ENCODE peak calls at places on chromosome 9, in six cellular contexts. Z, F, L, T, Y and P are unnamed samples.

GRCh38 chr9:125942111-125942510 is 194.9 kb downstream of the PBX3 start:
- DNase-seq in T (no peak), L (no peak), F (peak; percentile 8), Y (no peak), Z (no peak), P (no peak)

GRCh38 chr9:69195019-69195418 is 20.9 kb downstream of the TJP2 start:
- DNase-seq in F (no peak), Z (no peak), Y (no peak), T (no peak), L (no peak), P (no peak)

GRCh38 chr9:86707932-86708510 is 239.3 kb downstream of the GAS1 start:
- DNase-seq in F (no peak), Y (no peak), Z (no peak), T (no peak), L (no peak), P (no peak)

GRCh38 chr9:105242062-105242461 is 2.4 kb upstream of the SLC44A1 start:
- DNase-seq in Z (no peak), F (no peak), T (no peak), L (no peak), Y (no peak), P (no peak)

GRCh38 chr9:89143266-89143665 is 35.4 kb downstream of the SHC3 start:
- DNase-seq in L (no peak), Y (peak; percentile 38), Z (no peak), T (no peak), F (no peak), P (no peak)

GRCh38 chr9:91047993-91048607 is 246.5 kb downstream of the SYK start:
- DNase-seq in T (no peak), F (peak; percentile 89), Y (no peak), Z (no peak), L (no peak), P (peak; percentile 90)

GRCh38 chr9:98736216-98736615 is 27.5 kb upstream of the GABBR2 start:
- DNase-seq in F (no peak), Z (no peak), Y (no peak), L (no peak), T (no peak), P (no peak)

GRCh38 chr9:89606567-89607311 is 1.9 kb downstream of the GADD45G start:
- DNase-seq in L (peak; percentile 83), Y (peak; percentile 76), F (peak; percentile 16), T (no peak), Z (peak; percentile 74), P (no peak)

GRCh38 chr9:536597-537511 is 304.6 kb upstream of the DMRT1 start:
- DNase-seq in F (no peak), T (no peak), Z (no peak), L (no peak), Y (no peak), P (no peak)
- H3K4me3 ChIP-seq in F (no peak overlapping the region), T (no peak overlapping the region), Z (no peak overlapping the region), L (no peak overlapping the region), Y (no peak overlapping the region), P (no peak overlapping the region)

DNA sequence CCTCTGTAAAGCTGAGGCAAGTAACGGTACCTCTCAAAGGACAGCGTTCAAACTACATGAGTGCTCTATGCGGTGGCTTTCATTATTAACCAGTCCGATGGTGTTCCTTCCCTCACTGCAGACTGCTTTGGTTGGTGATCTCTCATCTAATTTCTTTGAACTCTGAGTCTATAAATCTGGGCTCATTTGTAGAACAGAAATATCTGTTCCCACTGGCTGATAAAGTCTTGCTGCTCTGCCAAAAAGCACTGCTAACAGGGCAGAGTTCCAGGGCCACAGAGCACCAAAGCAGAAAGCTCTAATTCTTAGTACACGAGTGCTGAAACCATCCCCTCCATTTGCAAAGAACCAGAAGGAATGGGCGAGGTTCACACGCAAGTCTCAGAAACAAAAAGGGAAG is 81.9 kb downstream of the MED27 start:
- DNase-seq in F (no peak), Z (no peak), Y (no peak), T (no peak), L (no peak), P (no peak)
- H3K4me3 ChIP-seq in F (no peak overlapping the region), Z (no peak overlapping the region), Y (no peak overlapping the region), T (no peak overlapping the region), L (no peak overlapping the region), P (no peak overlapping the region)

DNA sequence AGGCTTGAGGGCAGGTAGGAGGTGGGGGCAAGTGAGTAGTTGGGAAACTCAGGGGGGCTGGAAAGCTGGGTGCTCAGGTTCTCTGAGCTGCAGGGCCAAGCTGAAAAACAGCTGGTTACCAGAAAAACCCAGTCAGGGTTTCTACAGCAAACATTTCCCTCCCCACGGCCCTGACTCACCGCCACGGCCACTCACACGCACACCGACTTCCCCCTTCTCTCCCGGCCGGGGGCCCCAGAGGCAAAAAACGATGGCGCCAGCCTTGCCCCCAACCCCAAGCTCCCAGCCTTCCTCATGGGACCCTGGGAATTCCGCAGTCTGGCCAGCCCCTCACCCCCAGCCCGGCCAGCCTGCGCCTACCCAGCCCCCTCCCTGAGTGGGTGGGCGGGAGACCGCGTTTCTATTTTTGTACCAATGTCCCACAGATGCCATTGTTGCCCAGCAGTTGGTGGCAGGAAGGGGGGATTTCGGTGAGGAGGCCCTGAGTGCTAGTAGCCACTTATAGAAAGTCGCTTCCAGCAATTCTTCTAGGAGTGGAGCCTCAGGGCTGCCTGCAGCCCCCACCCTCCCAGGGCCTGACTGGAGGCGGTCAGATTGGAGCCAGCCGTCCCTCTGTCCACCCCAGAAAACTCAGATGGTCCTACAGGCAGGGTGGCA is 18.4 kb downstream of the ENG start:
- DNase-seq in T (no peak), F (peak; percentile 82), Z (peak; percentile 80), L (no peak), Y (no peak), P (peak; percentile 82)
- H3K4me3 ChIP-seq in T (no peak overlapping the region), F (no peak overlapping the region), Z (peak overlapping the region; percentile 16), L (peak overlapping the region; percentile 39), Y (no peak overlapping the region), P (peak overlapping the region; percentile 40)

DNA sequence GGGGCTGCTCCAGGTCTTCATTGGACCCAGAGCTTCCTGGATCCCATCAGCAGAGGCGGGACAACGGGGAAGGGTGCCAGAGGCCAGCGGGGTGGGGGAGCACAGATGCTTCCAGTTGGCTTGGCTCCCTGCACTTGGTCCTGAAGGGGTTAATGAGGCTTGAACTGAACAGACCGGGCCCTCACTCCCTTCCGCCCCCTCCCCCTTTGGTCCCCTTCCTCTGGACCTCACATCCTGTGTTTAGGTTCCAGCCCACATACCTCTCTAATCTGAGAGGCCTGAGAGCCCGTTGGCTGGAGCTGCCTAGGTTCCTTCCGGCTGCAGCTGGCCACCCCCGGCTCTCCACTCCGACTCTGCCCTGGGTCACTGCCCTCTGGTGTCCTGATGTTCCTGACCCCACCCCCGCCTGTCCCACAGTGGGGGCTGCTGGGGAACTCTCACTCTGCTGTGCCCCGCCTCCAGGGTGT is 32.3 kb downstream of the PTPA start:
- DNase-seq in L (peak; percentile 78), Z (peak; percentile 73), F (peak; percentile 77), Y (peak; percentile 84), T (no peak), P (peak; percentile 44)
- H3K4me3 ChIP-seq in L (no peak overlapping the region), Z (peak overlapping the region; percentile 11), F (no peak overlapping the region), Y (no peak overlapping the region), T (no peak overlapping the region), P (peak overlapping the region; percentile 35)